ENCODE peak calls at places on chromosomes 4 and X, in ten cellular contexts. G is right atrium auricular region; M is adrenal gland; Y is body of pancreas; J is transverse colon; X is psoas muscle; E is CD4-positive, CD25-positive, alpha-beta regulatory T cell; B is osteoblast; F is upper lobe of left lung; V is CD8-positive, alpha-beta T cell. S is an unnamed sample. For H3K36me3, the result is how much of the 10 kb centered on the place peaks cover.

GRCh38 chrX:41556958-41557357 is 109.8 kb downstream of the NYX start:
- DNase-seq in G (no peak), M (no peak), Y (no peak), J (no peak), X (no peak), E (peak), B (no peak), F (no peak), V (no peak), S (no peak)

GRCh38 chr4:11614426-11614825 is 185.7 kb upstream of the HS3ST1 start:
- DNase-seq in G (no peak), M (no peak), Y (peak), J (no peak), X (no peak), E (no peak), B (no peak), F (no peak), V (no peak), S (no peak)

GRCh38 chrX:139554367-139554766 is 23.8 kb downstream of the F9 start:
- DNase-seq in G (no peak), M (no peak), Y (no peak), J (no peak), X (no peak), E (no peak), B (no peak), F (no peak), V (no peak), S (no peak)

GRCh38 chr4:168540865-168541607 is 44.2 kb downstream of the PALLD start:
- DNase-seq in G (no peak), M (no peak), Y (no peak), J (no peak), X (no peak), E (no peak), B (peak), F (no peak), V (no peak), S (no peak)

GRCh38 chr4:47733506-47733905 is 104.4 kb downstream of the CORIN start:
- DNase-seq in G (no peak), M (no peak), Y (no peak), J (no peak), X (no peak), E (no peak), B (no peak), F (no peak), V (no peak), S (no peak)

GRCh38 chr4:14117575-14118228 is 490.2 kb upstream of the BOD1L1 start:
- DNase-seq in G (no peak), M (no peak), Y (no peak), J (no peak), X (no peak), E (peak), B (no peak), F (no peak), V (no peak), S (no peak)

GRCh38 chrX:41664307-41665299 is 24.2 kb upstream of the GPR34 start:
- DNase-seq in G (no peak), M (no peak), Y (no peak), J (no peak), X (no peak), E (no peak), B (no peak), F (no peak), V (no peak), S (no peak)

GRCh38 chr4:114563536-114564315 is 34.9 kb upstream of the UGT8 start:
- DNase-seq in G (no peak), M (no peak), Y (no peak), J (no peak), X (no peak), E (no peak), B (no peak), F (no peak), V (no peak), S (peak)

GRCh38 chrX:103658681-103659433 is 27.6 kb downstream of the MORF4L2 start:
- DNase-seq in G (no peak), M (no peak), Y (no peak), J (no peak), X (no peak), E (no peak), B (no peak), F (no peak), V (no peak), S (no peak)

GRCh38 chrX:16633754-16634153 is 16.2 kb upstream of the S100G start:
- DNase-seq in G (no peak), M (no peak), Y (no peak), J (no peak), X (no peak), E (no peak), B (no peak), F (no peak), V (no peak), S (no peak)

GRCh38 chrX:4277122-4277521 is 563.7 kb upstream of the PRKX start:
- DNase-seq in G (no peak), M (no peak), Y (no peak), J (no peak), X (no peak), E (no peak), B (no peak), F (no peak), V (no peak), S (no peak)

GRCh38 chr4:81839347-81840042 is 367.8 kb upstream of the RASGEF1B start:
- DNase-seq in G (no peak), M (no peak), Y (no peak), J (no peak), X (no peak), E (no peak), B (no peak), F (no peak), V (no peak), S (no peak)

DNA sequence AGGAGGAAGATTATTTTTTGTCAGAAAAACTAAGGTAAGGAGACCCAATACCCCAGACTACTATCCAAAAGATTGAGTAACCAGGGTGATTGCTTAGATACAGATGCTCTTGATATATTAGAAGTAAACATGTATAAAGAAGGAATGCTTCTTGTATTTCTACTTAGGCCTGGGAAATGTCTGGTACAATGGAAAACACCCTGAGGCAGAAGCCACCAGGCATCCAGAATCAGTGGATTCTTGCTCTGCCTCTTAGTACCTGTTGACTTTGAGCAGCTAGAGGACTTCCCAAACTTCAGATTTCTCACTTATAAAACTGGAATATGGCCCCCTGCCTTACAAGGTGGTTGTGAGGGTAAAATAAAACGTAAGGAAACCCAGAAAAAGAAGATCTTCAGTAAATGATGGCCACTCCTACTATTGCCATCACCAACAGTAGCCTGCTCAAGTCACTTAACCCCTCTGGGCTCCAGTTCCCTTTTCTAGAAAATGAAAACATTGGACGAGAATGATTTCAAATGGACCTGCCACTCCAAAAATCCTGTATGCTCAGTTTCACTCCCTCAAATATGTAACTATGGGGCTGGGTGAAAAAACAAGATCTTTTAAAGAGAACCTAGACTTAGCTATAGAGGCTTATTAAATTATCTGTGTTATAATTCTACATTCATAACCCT is 56.6 kb downstream of the AMELX start:
- DNase-seq in G (no peak), M (no peak), Y (no peak), J (no peak), X (no peak), E (no peak), B (no peak), F (no peak), V (no peak), S (no peak)
- H3K4me3 ChIP-seq in G (no peak), M (no peak), Y (no peak), J (no peak), X (peak), E (no peak), B (no peak), F (no peak), V (no peak), S (no peak)

DNA sequence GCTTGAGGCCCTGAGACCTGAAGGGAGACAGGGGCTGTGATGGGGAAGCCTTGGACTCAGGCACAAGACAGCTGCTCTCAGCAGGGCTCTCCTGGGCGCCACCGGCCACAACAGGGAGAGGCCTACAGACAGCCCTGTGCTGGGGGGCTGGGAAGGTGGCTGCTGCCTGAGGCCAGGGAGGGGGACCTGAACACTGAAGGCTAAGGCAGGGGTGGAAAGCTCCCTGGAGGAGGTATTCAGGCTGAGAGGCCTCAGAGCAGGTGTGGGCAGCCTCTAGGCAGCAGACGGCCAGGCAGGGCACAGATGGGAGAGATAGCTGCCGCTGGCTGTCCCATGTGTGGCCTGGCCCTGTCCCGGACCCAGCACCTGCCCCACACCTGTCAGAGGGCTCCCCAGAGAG is 33.0 kb downstream of the TACC3 start:
- DNase-seq in G (no peak), M (no peak), Y (no peak), J (no peak), X (no peak), E (no peak), B (no peak), F (no peak), V (no peak), S (no peak)
- H3K27ac ChIP-seq in G (no peak), M (no peak), Y (no peak), J (no peak), X (no peak), E (no peak), B (no peak), F (peak), V (no peak), S (no peak)

DNA sequence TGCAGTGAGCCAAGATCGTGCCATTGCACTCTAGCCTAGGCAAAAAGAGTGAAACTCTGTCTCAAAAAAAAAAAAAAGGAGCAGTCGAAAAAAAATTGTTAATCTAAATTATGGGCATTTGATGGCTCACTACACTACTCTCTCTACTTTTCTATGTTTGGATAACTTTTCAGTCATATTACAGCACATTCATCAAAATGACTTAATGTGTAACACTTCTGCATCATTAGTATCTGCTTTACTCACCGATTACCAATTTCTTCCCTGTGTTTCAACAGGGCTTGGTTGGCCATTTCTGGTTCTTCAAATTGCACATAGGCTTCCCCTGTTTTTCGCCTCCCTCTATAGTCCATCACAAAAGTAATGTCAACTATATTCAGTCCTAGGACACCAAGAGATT is 8.4 kb downstream of the GRSF1 start:
- DNase-seq in G (no peak), M (no peak), Y (no peak), J (no peak), X (no peak), E (no peak), B (no peak), F (no peak), V (no peak), S (no peak)
- H3K36me3 ChIP-seq in G (half or more), M (under half), Y (under half), J (under half), X (half or more), E (half or more), B (half or more), F (under half), V (under half), S (half or more)

GRCh38 chr4:173508386-173509002 is 21.5 kb downstream of the HAND2 start:
- DNase-seq in G (peak), M (no peak), Y (no peak), J (no peak), X (no peak), E (no peak), B (peak), F (no peak), V (no peak), S (no peak)
- H3K4me3 ChIP-seq in G (peak), M (no peak), Y (no peak), J (peak), X (no peak), E (peak), B (peak), F (no peak), V (peak), S (no peak)

GRCh38 chr4:121397941-121398601 is 17.3 kb upstream of the QRFPR start:
- DNase-seq in G (no peak), M (no peak), Y (no peak), J (no peak), X (no peak), E (no peak), B (no peak), F (no peak), V (no peak), S (no peak)

GRCh38 chr4:121392426-121393086 is 11.7 kb upstream of the QRFPR start:
- DNase-seq in G (no peak), M (no peak), Y (no peak), J (no peak), X (no peak), E (no peak), B (no peak), F (no peak), V (no peak), S (no peak)

DNA sequence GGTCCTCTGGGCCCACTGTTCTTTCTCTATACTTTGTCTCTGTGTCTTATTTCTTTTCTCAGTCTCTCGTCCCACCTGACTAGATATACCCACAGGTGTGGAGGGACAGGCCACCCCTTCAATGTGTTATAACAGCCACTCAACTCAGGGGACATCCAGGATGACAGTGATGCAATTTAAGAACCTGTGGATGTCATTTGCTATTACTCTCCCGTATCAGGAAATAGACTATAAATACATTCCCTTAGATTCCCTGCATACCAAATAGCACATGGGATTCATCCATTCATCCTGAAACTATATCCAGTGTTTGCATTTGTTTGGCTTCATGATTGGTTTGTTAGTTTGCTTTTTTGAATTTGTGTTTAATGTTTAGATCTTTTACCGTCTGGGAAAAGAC is 16.6 kb upstream of the QRFPR start:
- DNase-seq in G (no peak), M (no peak), Y (no peak), J (no peak), X (no peak), E (no peak), B (no peak), F (no peak), V (no peak), S (no peak)
- H3K27ac ChIP-seq in G (peak), M (no peak), Y (no peak), J (peak), X (no peak), E (no peak), B (no peak), F (no peak), V (no peak), S (no peak)

DNA sequence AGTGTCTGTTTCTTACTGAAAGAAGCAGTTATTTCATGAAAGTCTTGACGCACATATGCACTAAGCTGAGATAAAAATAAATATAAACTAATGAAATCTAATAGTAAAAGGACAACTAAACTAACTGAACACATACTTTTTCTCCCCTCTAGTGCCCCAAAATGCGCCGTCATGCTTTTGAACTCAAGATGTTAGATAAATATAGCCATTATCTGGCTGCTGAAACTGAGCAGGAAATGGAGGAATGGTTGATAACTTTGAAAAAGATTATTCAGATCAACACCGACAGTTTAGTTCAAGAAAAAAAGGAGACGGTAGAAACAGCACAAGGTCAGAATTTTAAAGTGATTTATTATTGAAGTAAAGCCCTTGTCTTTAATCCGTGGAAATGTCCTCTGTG is 70.2 kb downstream of the DOCK11 start:
- DNase-seq in G (no peak), M (no peak), Y (no peak), J (no peak), X (no peak), E (no peak), B (no peak), F (no peak), V (no peak), S (no peak)
- H3K36me3 ChIP-seq in G (under half), M (under half), Y (under half), J (under half), X (under half), E (half or more), B (under half), F (under half), V (under half), S (under half)

DNA sequence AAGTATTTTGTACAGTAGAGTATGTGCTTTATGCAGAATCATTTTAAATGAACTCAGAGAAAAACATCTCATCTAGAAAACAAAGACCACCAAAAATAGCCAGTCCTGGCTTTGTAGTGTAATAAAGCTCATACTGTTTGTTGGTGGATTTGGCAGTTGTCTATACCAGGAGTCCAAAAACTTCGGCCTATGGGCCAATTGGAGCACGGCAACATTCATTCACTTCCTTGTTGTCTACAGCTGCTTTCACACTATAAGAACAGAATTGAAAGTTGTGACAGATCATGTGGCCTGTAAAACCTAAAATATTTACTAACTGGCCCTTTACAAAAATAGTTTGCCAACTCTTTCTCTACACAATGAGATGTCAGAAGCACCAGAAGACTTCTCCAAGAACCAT is 5.3 kb downstream of the FBXW7 start:
- DNase-seq in G (no peak), M (no peak), Y (no peak), J (no peak), X (no peak), E (no peak), B (no peak), F (no peak), V (no peak), S (no peak)
- H3K4me3 ChIP-seq in G (no peak), M (no peak), Y (no peak), J (no peak), X (no peak), E (peak), B (no peak), F (no peak), V (no peak), S (no peak)

GRCh38 chr4:80307183-80307735 is 28.3 kb upstream of the CFAP299 start:
- DNase-seq in G (no peak), M (no peak), Y (no peak), J (no peak), X (no peak), E (no peak), B (no peak), F (no peak), V (no peak), S (peak)
- H3K27ac ChIP-seq in G (no peak), M (no peak), Y (no peak), J (peak), X (no peak), E (no peak), B (peak), F (no peak), V (no peak), S (peak)

GRCh38 chr4:898123-898522 is 34.0 kb downstream of the GAK start:
- DNase-seq in G (no peak), M (no peak), Y (no peak), J (no peak), X (no peak), E (no peak), B (no peak), F (no peak), V (no peak), S (no peak)
- H3K36me3 ChIP-seq in G (under half), M (under half), Y (under half), J (under half), X (half or more), E (under half), B (under half), F (under half), V (under half), S (under half)

GRCh38 chrX:154000051-154000450 is 19.7 kb downstream of the IRAK1 start:
- DNase-seq in G (no peak), M (no peak), Y (no peak), J (no peak), X (peak), E (no peak), B (peak), F (peak), V (no peak), S (no peak)
- H3K4me3 ChIP-seq in G (no peak), M (no peak), Y (no peak), J (no peak), X (no peak), E (no peak), B (no peak), F (no peak), V (no peak), S (no peak)

S was measured in brain microvascular endothelial cell.